ENCODE peak calls at places on chromosomes 16 and 17, in nine cellular contexts. One of them, this sample, is unnamed. For H3K4me1, the result is how much of the 10 kb centered on the place peaks cover.

GRCh38 chr16:88589441-88589840 is 19.2 kb downstream of the ZC3H18 start:
- DNase-seq in hepatocyte: no peak
- DNase-seq in A549: no peak
- DNase-seq in psoas muscle: peak
- DNase-seq in tibial nerve: no peak
- DNase-seq in esophagus squamous epithelium: no peak
- DNase-seq in fibroblast of lung: no peak
- DNase-seq in transverse colon: no peak
- DNase-seq in heart right ventricle: no peak
- DNase-seq in this sample: no peak

GRCh38 chr16:27462200-27462845 is 60.3 kb downstream of the IL21R start:
- DNase-seq in psoas muscle: peak
- DNase-seq in transverse colon: no peak
- DNase-seq in fibroblast of lung: no peak
- DNase-seq in A549: no peak
- DNase-seq in heart right ventricle: no peak
- DNase-seq in esophagus squamous epithelium: no peak
- DNase-seq in tibial nerve: no peak
- DNase-seq in hepatocyte: no peak
- DNase-seq in this sample: no peak

GRCh38 chr16:35391328-35391727 is 1931.9 kb downstream of the TP53TG3F start:
- DNase-seq in A549: peak
- DNase-seq in esophagus squamous epithelium: no peak
- DNase-seq in psoas muscle: no peak
- DNase-seq in hepatocyte: no peak
- DNase-seq in transverse colon: no peak
- DNase-seq in fibroblast of lung: peak
- DNase-seq in tibial nerve: no peak
- DNase-seq in heart right ventricle: peak
- DNase-seq in this sample: peak

GRCh38 chr17:5238333-5238732 is 3.7 kb upstream of the SCIMP start:
- DNase-seq in esophagus squamous epithelium: no peak
- DNase-seq in fibroblast of lung: no peak
- DNase-seq in A549: no peak
- DNase-seq in psoas muscle: no peak
- DNase-seq in hepatocyte: no peak
- DNase-seq in heart right ventricle: no peak
- DNase-seq in transverse colon: no peak
- DNase-seq in tibial nerve: no peak
- DNase-seq in this sample: no peak

GRCh38 chr17:181213-182163 is at the start of gene DOC2B:
- DNase-seq in hepatocyte: peak
- DNase-seq in A549: no peak
- DNase-seq in esophagus squamous epithelium: no peak
- DNase-seq in transverse colon: peak
- DNase-seq in heart right ventricle: peak
- DNase-seq in tibial nerve: no peak
- DNase-seq in psoas muscle: peak
- DNase-seq in fibroblast of lung: peak
- DNase-seq in this sample: no peak

GRCh38 chr17:75665981-75666380 is 973 bp downstream of the RECQL5 start:
- DNase-seq in tibial nerve: no peak
- DNase-seq in transverse colon: no peak
- DNase-seq in esophagus squamous epithelium: no peak
- DNase-seq in heart right ventricle: no peak
- DNase-seq in psoas muscle: no peak
- DNase-seq in fibroblast of lung: no peak
- DNase-seq in hepatocyte: no peak
- DNase-seq in A549: no peak
- DNase-seq in this sample: no peak

GRCh38 chr17:16283705-16284104 is 66.7 kb downstream of the PIGL start:
- DNase-seq in psoas muscle: no peak
- DNase-seq in fibroblast of lung: peak
- DNase-seq in A549: peak
- DNase-seq in transverse colon: no peak
- DNase-seq in hepatocyte: no peak
- DNase-seq in tibial nerve: no peak
- DNase-seq in heart right ventricle: no peak
- DNase-seq in esophagus squamous epithelium: no peak
- DNase-seq in this sample: no peak

GRCh38 chr16:8890549-8890921 is 8.4 kb downstream of the LITAFD start:
- DNase-seq in A549: no peak
- DNase-seq in transverse colon: no peak
- DNase-seq in tibial nerve: no peak
- DNase-seq in esophagus squamous epithelium: no peak
- DNase-seq in fibroblast of lung: no peak
- DNase-seq in heart right ventricle: no peak
- DNase-seq in psoas muscle: no peak
- DNase-seq in hepatocyte: no peak
- DNase-seq in this sample: no peak

GRCh38 chr16:11614587-11615175 is 28.0 kb upstream of the LITAF start:
- DNase-seq in esophagus squamous epithelium: no peak
- DNase-seq in A549: no peak
- DNase-seq in psoas muscle: no peak
- DNase-seq in transverse colon: no peak
- DNase-seq in tibial nerve: no peak
- DNase-seq in hepatocyte: no peak
- DNase-seq in fibroblast of lung: peak
- DNase-seq in heart right ventricle: no peak
- DNase-seq in this sample: no peak

GRCh38 chr16:89599451-89599858 is 14.0 kb upstream of the DPEP1 start:
- DNase-seq in transverse colon: peak
- DNase-seq in hepatocyte: peak
- DNase-seq in tibial nerve: no peak
- DNase-seq in fibroblast of lung: no peak
- DNase-seq in heart right ventricle: no peak
- DNase-seq in psoas muscle: no peak
- DNase-seq in A549: peak
- DNase-seq in esophagus squamous epithelium: no peak
- DNase-seq in this sample: peak

GRCh38 chr16:11452298-11452697 is 107.0 kb downstream of the RMI2 start:
- DNase-seq in psoas muscle: no peak
- DNase-seq in hepatocyte: no peak
- DNase-seq in transverse colon: no peak
- DNase-seq in heart right ventricle: no peak
- DNase-seq in tibial nerve: no peak
- DNase-seq in fibroblast of lung: no peak
- DNase-seq in A549: no peak
- DNase-seq in esophagus squamous epithelium: no peak
- DNase-seq in this sample: no peak

GRCh38 chr16:56640076-56640475 is 1.6 kb downstream of the MT1A start:
- DNase-seq in transverse colon: no peak
- DNase-seq in tibial nerve: no peak
- DNase-seq in esophagus squamous epithelium: no peak
- DNase-seq in psoas muscle: no peak
- DNase-seq in hepatocyte: no peak
- DNase-seq in fibroblast of lung: no peak
- DNase-seq in A549: no peak
- DNase-seq in heart right ventricle: no peak
- DNase-seq in this sample: no peak

GRCh38 chr17:58200024-58200633 is 7.6 kb downstream of the EPX start:
- DNase-seq in esophagus squamous epithelium: no peak
- DNase-seq in fibroblast of lung: peak
- DNase-seq in A549: peak
- DNase-seq in hepatocyte: peak
- DNase-seq in transverse colon: peak
- DNase-seq in heart right ventricle: peak
- DNase-seq in tibial nerve: no peak
- DNase-seq in psoas muscle: peak
- DNase-seq in this sample: peak

GRCh38 chr16:78094166-78094565 is 5.3 kb upstream of the WWOX start:
- DNase-seq in esophagus squamous epithelium: no peak
- DNase-seq in psoas muscle: no peak
- DNase-seq in A549: peak
- DNase-seq in heart right ventricle: no peak
- DNase-seq in transverse colon: no peak
- DNase-seq in fibroblast of lung: no peak
- DNase-seq in hepatocyte: no peak
- DNase-seq in tibial nerve: no peak
- DNase-seq in this sample: no peak

GRCh38 chr17:81127526-81128177 is 37.7 kb upstream of the PVALEF start:
- DNase-seq in hepatocyte: no peak
- DNase-seq in transverse colon: no peak
- DNase-seq in psoas muscle: peak
- DNase-seq in A549: no peak
- DNase-seq in esophagus squamous epithelium: no peak
- DNase-seq in fibroblast of lung: no peak
- DNase-seq in tibial nerve: no peak
- DNase-seq in heart right ventricle: no peak
- DNase-seq in this sample: no peak

GRCh38 chr17:78360371-78361226 is 722 bp upstream of the SOCS3 start:
- DNase-seq in fibroblast of lung: peak
- DNase-seq in heart right ventricle: peak
- DNase-seq in tibial nerve: peak
- DNase-seq in hepatocyte: peak
- DNase-seq in A549: peak
- DNase-seq in psoas muscle: peak
- DNase-seq in transverse colon: peak
- DNase-seq in esophagus squamous epithelium: peak
- DNase-seq in this sample: peak
- H3K4me1 ChIP-seq in fibroblast of lung: under half
- H3K4me1 ChIP-seq in heart right ventricle: under half
- H3K4me1 ChIP-seq in tibial nerve: under half
- H3K4me1 ChIP-seq in hepatocyte: under half
- H3K4me1 ChIP-seq in A549: under half
- H3K4me1 ChIP-seq in psoas muscle: under half
- H3K4me1 ChIP-seq in transverse colon: under half
- H3K4me1 ChIP-seq in esophagus squamous epithelium: under half
- H3K4me1 ChIP-seq in this sample: half or more

GRCh38 chr17:27265333-27265732 is 28.6 kb upstream of the WSB1 start:
- DNase-seq in hepatocyte: no peak
- DNase-seq in esophagus squamous epithelium: no peak
- DNase-seq in tibial nerve: no peak
- DNase-seq in heart right ventricle: no peak
- DNase-seq in A549: peak
- DNase-seq in fibroblast of lung: no peak
- DNase-seq in transverse colon: no peak
- DNase-seq in psoas muscle: no peak
- DNase-seq in this sample: no peak

GRCh38 chr17:27269978-27270377 is 23.9 kb upstream of the WSB1 start:
- DNase-seq in fibroblast of lung: no peak
- DNase-seq in hepatocyte: peak
- DNase-seq in esophagus squamous epithelium: no peak
- DNase-seq in psoas muscle: no peak
- DNase-seq in transverse colon: no peak
- DNase-seq in heart right ventricle: no peak
- DNase-seq in A549: no peak
- DNase-seq in tibial nerve: no peak
- DNase-seq in this sample: no peak

GRCh38 chr17:27268394-27269085 is 25.4 kb upstream of the WSB1 start:
- DNase-seq in hepatocyte: no peak
- DNase-seq in heart right ventricle: no peak
- DNase-seq in A549: no peak
- DNase-seq in tibial nerve: no peak
- DNase-seq in fibroblast of lung: no peak
- DNase-seq in psoas muscle: no peak
- DNase-seq in esophagus squamous epithelium: no peak
- DNase-seq in transverse colon: no peak
- DNase-seq in this sample: no peak

GRCh38 chr17:27266228-27266627 is 27.7 kb upstream of the WSB1 start:
- DNase-seq in psoas muscle: no peak
- DNase-seq in tibial nerve: no peak
- DNase-seq in fibroblast of lung: no peak
- DNase-seq in hepatocyte: no peak
- DNase-seq in heart right ventricle: no peak
- DNase-seq in A549: no peak
- DNase-seq in esophagus squamous epithelium: no peak
- DNase-seq in transverse colon: no peak
- DNase-seq in this sample: no peak

GRCh38 chr17:27269201-27269600 is 24.7 kb upstream of the WSB1 start:
- DNase-seq in transverse colon: no peak
- DNase-seq in tibial nerve: no peak
- DNase-seq in fibroblast of lung: no peak
- DNase-seq in esophagus squamous epithelium: no peak
- DNase-seq in hepatocyte: no peak
- DNase-seq in A549: no peak
- DNase-seq in heart right ventricle: no peak
- DNase-seq in psoas muscle: no peak
- DNase-seq in this sample: no peak
- H3K27ac ChIP-seq in transverse colon: no peak
- H3K27ac ChIP-seq in tibial nerve: no peak
- H3K27ac ChIP-seq in fibroblast of lung: no peak
- H3K27ac ChIP-seq in esophagus squamous epithelium: no peak
- H3K27ac ChIP-seq in hepatocyte: peak
- H3K27ac ChIP-seq in A549: no peak
- H3K27ac ChIP-seq in heart right ventricle: no peak
- H3K27ac ChIP-seq in psoas muscle: no peak
- H3K27ac ChIP-seq in this sample: no peak

GRCh38 chr17:77454560-77455095 is 313.9 kb downstream of the SEC14L1 start:
- DNase-seq in esophagus squamous epithelium: no peak
- DNase-seq in fibroblast of lung: no peak
- DNase-seq in hepatocyte: no peak
- DNase-seq in psoas muscle: no peak
- DNase-seq in heart right ventricle: peak
- DNase-seq in A549: no peak
- DNase-seq in tibial nerve: no peak
- DNase-seq in transverse colon: no peak
- DNase-seq in this sample: no peak

GRCh38 chr17:77451894-77452852 is 311.4 kb downstream of the SEC14L1 start:
- DNase-seq in A549: no peak
- DNase-seq in heart right ventricle: peak
- DNase-seq in transverse colon: peak
- DNase-seq in fibroblast of lung: peak
- DNase-seq in esophagus squamous epithelium: no peak
- DNase-seq in psoas muscle: peak
- DNase-seq in tibial nerve: peak
- DNase-seq in hepatocyte: peak
- DNase-seq in this sample: peak

GRCh38 chr17:77455878-77456234 is 315.1 kb downstream of the SEC14L1 start:
- DNase-seq in psoas muscle: no peak
- DNase-seq in A549: no peak
- DNase-seq in hepatocyte: no peak
- DNase-seq in esophagus squamous epithelium: no peak
- DNase-seq in fibroblast of lung: no peak
- DNase-seq in heart right ventricle: peak
- DNase-seq in transverse colon: no peak
- DNase-seq in tibial nerve: no peak
- DNase-seq in this sample: no peak

GRCh38 chr17:77455111-77455877 is 314.5 kb downstream of the SEC14L1 start:
- DNase-seq in hepatocyte: no peak
- DNase-seq in tibial nerve: peak
- DNase-seq in fibroblast of lung: peak
- DNase-seq in heart right ventricle: peak
- DNase-seq in transverse colon: no peak
- DNase-seq in psoas muscle: no peak
- DNase-seq in esophagus squamous epithelium: no peak
- DNase-seq in A549: no peak
- DNase-seq in this sample: no peak

GRCh38 chr17:77453613-77454559 is 313.1 kb downstream of the SEC14L1 start:
- DNase-seq in heart right ventricle: peak
- DNase-seq in psoas muscle: no peak
- DNase-seq in A549: no peak
- DNase-seq in esophagus squamous epithelium: no peak
- DNase-seq in fibroblast of lung: no peak
- DNase-seq in tibial nerve: no peak
- DNase-seq in transverse colon: peak
- DNase-seq in hepatocyte: peak
- DNase-seq in this sample: no peak
- H3K4me3 ChIP-seq in heart right ventricle: peak
- H3K4me3 ChIP-seq in psoas muscle: peak
- H3K4me3 ChIP-seq in A549: no peak
- H3K4me3 ChIP-seq in esophagus squamous epithelium: peak
- H3K4me3 ChIP-seq in fibroblast of lung: no peak
- H3K4me3 ChIP-seq in tibial nerve: no peak
- H3K4me3 ChIP-seq in transverse colon: no peak
- H3K4me3 ChIP-seq in hepatocyte: no peak
- H3K4me3 ChIP-seq in this sample: no peak

GRCh38 chr16:1153480-1154160 is 714 bp downstream of the CACNA1H start:
- DNase-seq in heart right ventricle: no peak
- DNase-seq in fibroblast of lung: peak
- DNase-seq in tibial nerve: no peak
- DNase-seq in psoas muscle: no peak
- DNase-seq in hepatocyte: peak
- DNase-seq in A549: no peak
- DNase-seq in esophagus squamous epithelium: no peak
- DNase-seq in transverse colon: no peak
- DNase-seq in this sample: no peak
- H3K4me1 ChIP-seq in heart right ventricle: under half
- H3K4me1 ChIP-seq in fibroblast of lung: under half
- H3K4me1 ChIP-seq in tibial nerve: under half
- H3K4me1 ChIP-seq in psoas muscle: under half
- H3K4me1 ChIP-seq in hepatocyte: under half
- H3K4me1 ChIP-seq in A549: under half
- H3K4me1 ChIP-seq in esophagus squamous epithelium: under half
- H3K4me1 ChIP-seq in transverse colon: under half
- H3K4me1 ChIP-seq in this sample: under half

This sample was measured in SJCRH30.